ENCODE peak calls at places on chromosome 7, in ten cellular contexts. O, P, J, U, B, G, F, Y, Q and W are unnamed samples.

GRCh38 chr7:142542938-142543337 is 206.3 kb upstream of the PRSS1 start:
- DNase-seq in O (no peak), P (peak), J (peak), U (no peak), B (no peak), G (no peak), F (no peak), Y (no peak), Q (no peak), W (no peak)

GRCh38 chr7:2086229-2086628 is 146.5 kb downstream of the MAD1L1 start:
- DNase-seq in O (no peak), P (no peak), J (no peak), U (no peak), B (no peak), G (no peak), F (no peak), Y (no peak), Q (no peak), W (no peak)

GRCh38 chr7:39583539-39583938 is 17.3 kb downstream of the YAE1 start:
- DNase-seq in O (no peak), P (no peak), J (no peak), U (no peak), B (no peak), G (no peak), F (no peak), Y (no peak), Q (no peak), W (no peak)

GRCh38 chr7:3887071-3887691 is 586.1 kb downstream of the SDK1 start:
- DNase-seq in O (no peak), P (no peak), J (no peak), U (no peak), B (no peak), G (peak), F (no peak), Y (no peak), Q (no peak), W (no peak)

GRCh38 chr7:142581341-142581740 is 167.9 kb upstream of the PRSS1 start:
- DNase-seq in O (no peak), P (peak), J (peak), U (no peak), B (no peak), G (peak), F (no peak), Y (no peak), Q (no peak), W (no peak)

GRCh38 chr7:134690016-134690415 is 43.4 kb downstream of the BPGM start:
- DNase-seq in O (peak), P (peak), J (peak), U (peak), B (peak), G (no peak), F (no peak), Y (peak), Q (no peak), W (no peak)

GRCh38 chr7:121544726-121545125 is 148.6 kb upstream of the FAM3C start:
- DNase-seq in O (peak), P (peak), J (peak), U (peak), B (peak), G (peak), F (no peak), Y (peak), Q (no peak), W (no peak)

GRCh38 chr7:121271098-121271497 is 57.7 kb upstream of the WNT16 start:
- DNase-seq in O (no peak), P (no peak), J (no peak), U (no peak), B (no peak), G (no peak), F (no peak), Y (no peak), Q (no peak), W (no peak)

GRCh38 chr7:80097756-80098155 is 36.9 kb upstream of the GNAI1 start:
- DNase-seq in O (no peak), P (no peak), J (no peak), U (no peak), B (no peak), G (peak), F (no peak), Y (no peak), Q (no peak), W (no peak)

GRCh38 chr7:157027568-157028527 is 17.4 kb upstream of the MNX1 start:
- DNase-seq in O (no peak), P (no peak), J (peak), U (no peak), B (no peak), G (peak), F (no peak), Y (no peak), Q (no peak), W (peak)

GRCh38 chr7:136134503-136134902 is 157.3 kb upstream of the MTPN start:
- DNase-seq in O (no peak), P (peak), J (peak), U (no peak), B (peak), G (peak), F (no peak), Y (no peak), Q (no peak), W (no peak)

GRCh38 chr7:130154501-130155317 is 50.5 kb downstream of the TMEM209 start:
- DNase-seq in O (no peak), P (no peak), J (no peak), U (no peak), B (no peak), G (no peak), F (no peak), Y (no peak), Q (peak), W (no peak)

GRCh38 chr7:4042402-4042801 is 639.7 kb upstream of the FOXK1 start:
- DNase-seq in O (no peak), P (no peak), J (no peak), U (no peak), B (no peak), G (no peak), F (no peak), Y (no peak), Q (no peak), W (no peak)

GRCh38 chr7:44108768-44109750 is 4.9 kb downstream of the AEBP1 start:
- DNase-seq in O (no peak), P (no peak), J (no peak), U (no peak), B (no peak), G (no peak), F (no peak), Y (no peak), Q (no peak), W (no peak)

GRCh38 chr7:143434660-143435059 is 8.6 kb upstream of the TAS2R60 start:
- DNase-seq in O (peak), P (peak), J (peak), U (peak), B (no peak), G (peak), F (no peak), Y (peak), Q (peak), W (peak)

GRCh38 chr7:514651-515598 is 4.7 kb downstream of the PDGFA start:
- DNase-seq in O (peak), P (peak), J (peak), U (no peak), B (no peak), G (peak), F (no peak), Y (no peak), Q (no peak), W (no peak)

GRCh38 chr7:150410680-150411346 is 31.7 kb downstream of the ZNF775 start:
- DNase-seq in O (no peak), P (no peak), J (no peak), U (no peak), B (no peak), G (no peak), F (no peak), Y (no peak), Q (no peak), W (no peak)

GRCh38 chr7:156612930-156613329 is 27.6 kb upstream of the RNF32 start:
- DNase-seq in O (no peak), P (no peak), J (no peak), U (no peak), B (no peak), G (no peak), F (peak), Y (no peak), Q (no peak), W (no peak)

GRCh38 chr7:127393370-127394058 is 1.0 kb upstream of the ZNF800 start:
- DNase-seq in O (no peak), P (no peak), J (peak), U (no peak), B (no peak), G (no peak), F (no peak), Y (no peak), Q (no peak), W (no peak)

GRCh38 chr7:100167912-100168323 is 499 bp downstream of the GAL3ST4 start:
- DNase-seq in O (no peak), P (peak), J (peak), U (no peak), B (no peak), G (peak), F (no peak), Y (no peak), Q (no peak), W (no peak)

GRCh38 chr7:74269757-74270277 is 15.6 kb upstream of the RFC2 start:
- DNase-seq in O (peak), P (peak), J (peak), U (peak), B (peak), G (peak), F (peak), Y (peak), Q (no peak), W (peak)

GRCh38 chr7:39683216-39683845 is 60.0 kb downstream of the RALA start:
- DNase-seq in O (no peak), P (peak), J (peak), U (no peak), B (no peak), G (peak), F (no peak), Y (no peak), Q (no peak), W (no peak)

GRCh38 chr7:82428186-82428961 is 15.2 kb downstream of the CACNA2D1 start:
- DNase-seq in O (no peak), P (peak), J (peak), U (peak), B (peak), G (no peak), F (no peak), Y (no peak), Q (no peak), W (no peak)

GRCh38 chr7:131224996-131225395 is 102.7 kb upstream of the MKLN1 start:
- DNase-seq in O (no peak), P (no peak), J (peak), U (no peak), B (no peak), G (no peak), F (no peak), Y (no peak), Q (no peak), W (no peak)

GRCh38 chr7:52140848-52141247 is 824.2 kb upstream of the COBL start:
- DNase-seq in O (no peak), P (no peak), J (no peak), U (no peak), B (no peak), G (no peak), F (no peak), Y (no peak), Q (no peak), W (no peak)

GRCh38 chr7:22173884-22174573 is 182.9 kb downstream of the RAPGEF5 start:
- DNase-seq in O (no peak), P (peak), J (no peak), U (peak), B (no peak), G (peak), F (no peak), Y (no peak), Q (no peak), W (no peak)

GRCh38 chr7:112067609-112068540 is 138.3 kb downstream of the DOCK4 start:
- DNase-seq in O (no peak), P (no peak), J (no peak), U (no peak), B (no peak), G (peak), F (no peak), Y (no peak), Q (no peak), W (no peak)

GRCh38 chr7:139180700-139181311 is 50.2 kb upstream of the UBN2 start:
- DNase-seq in O (no peak), P (peak), J (peak), U (no peak), B (no peak), G (peak), F (no peak), Y (no peak), Q (no peak), W (no peak)

GRCh38 chr7:79199266-79199665 is 254.2 kb downstream of the MAGI2 start:
- DNase-seq in O (no peak), P (peak), J (peak), U (no peak), B (no peak), G (no peak), F (no peak), Y (no peak), Q (no peak), W (no peak)

GRCh38 chr7:117047496-117047895 is 94.2 kb downstream of the ST7 start:
- DNase-seq in O (no peak), P (peak), J (no peak), U (no peak), B (no peak), G (no peak), F (no peak), Y (no peak), Q (no peak), W (no peak)